ENCODE peak calls at places on chromosomes 11 and 22, in six cellular contexts. H is PC-3, T is HCT116, O is GM23248, W is SK-N-SH, D is MM.1S. S is an unnamed sample.

GRCh38 chr11:129192150-129192549 is at the start of gene ARHGAP32:
- DNase-seq in W (peak; percentile 21), O (no peak), H (peak; percentile 33), T (no peak), D (no peak), S (no peak)

GRCh38 chr22:40178417-40179409 is 988 bp downstream of the TNRC6B start:
- DNase-seq in T (no peak), W (peak; percentile 16), H (peak; percentile 20), D (peak; percentile 62), O (peak; percentile 71), S (peak; percentile 92)

GRCh38 chr22:24128631-24129601 is 52.4 kb upstream of the SUSD2 start:
- DNase-seq in T (no peak), H (no peak), O (no peak), W (no peak), D (no peak), S (no peak)

GRCh38 chr22:20319041-20319744 is 667 bp downstream of the DGCR6L start:
- DNase-seq in O (peak; percentile 59), W (peak; percentile 43), H (no peak), D (peak; percentile 32), T (no peak), S (peak; percentile 47)

GRCh38 chr11:15654397-15654915 is 539.7 kb downstream of the INSC start:
- DNase-seq in T (no peak), W (no peak), H (no peak), D (no peak), O (no peak), S (no peak)

GRCh38 chr11:46332568-46333128 is 14.6 kb upstream of the DGKZ start:
- DNase-seq in O (peak; percentile 23), W (peak; percentile 80), T (no peak), H (no peak), D (no peak), S (no peak)

GRCh38 chr11:71237853-71238252 is 14.5 kb downstream of the SHANK2 start:
- DNase-seq in W (peak; percentile 12), O (no peak), D (no peak), H (no peak), T (no peak), S (no peak)

GRCh38 chr11:76799061-76799804 is 16.1 kb downstream of the TSKU start:
- DNase-seq in O (peak; percentile 88), T (no peak), D (peak; percentile 73), H (peak; percentile 81), W (peak; percentile 97), S (peak; percentile 85)

GRCh38 chr11:99739464-99740089 is 718.8 kb downstream of the CNTN5 start:
- DNase-seq in D (peak; percentile 30), H (peak; percentile 76), T (no peak), O (peak; percentile 31), W (peak; percentile 51), S (peak; percentile 86)

GRCh38 chr22:23565288-23565941 is 14.7 kb downstream of the IGLL1 start:
- DNase-seq in W (peak; percentile 67), H (no peak), T (peak; percentile 4), D (no peak), O (no peak), S (peak; percentile 68)

GRCh38 chr22:23176645-23177027 is 3.7 kb upstream of the BCR start:
- DNase-seq in T (no peak), W (no peak), D (peak; percentile 84), O (no peak), H (no peak), S (no peak)

GRCh38 chr22:40033586-40034380 is 39.0 kb downstream of the FAM83F start:
- DNase-seq in O (no peak), H (no peak), T (no peak), W (no peak), D (no peak), S (no peak)

GRCh38 chr11:126790550-126790981 is 210.0 kb downstream of the KIRREL3 start:
- DNase-seq in O (peak; percentile 97), H (peak; percentile 33), W (no peak), D (no peak), T (no peak), S (no peak)

GRCh38 chr11:95076416-95076815 is 9.7 kb downstream of the SRSF8 start:
- DNase-seq in D (peak; percentile 30), T (no peak), H (peak; percentile 66), O (peak; percentile 35), W (no peak), S (no peak)

GRCh38 chr22:47663615-47664605 is 901.5 kb downstream of the TBC1D22A start:
- DNase-seq in T (no peak), O (no peak), W (no peak), D (no peak), H (no peak), S (no peak)

GRCh38 chr11:110044226-110044968 is 48.8 kb upstream of the ZC3H12C start:
- DNase-seq in H (no peak), W (no peak), O (no peak), D (no peak), T (no peak), S (no peak)

GRCh38 chr11:36333897-36334296 is 37.8 kb downstream of the PRR5L start:
- DNase-seq in T (peak; percentile 44), H (peak; percentile 40), O (peak; percentile 76), D (peak; percentile 12), W (peak; percentile 36), S (peak; percentile 78)

GRCh38 chr11:125236072-125236825 is 71.7 kb downstream of the PKNOX2 start:
- DNase-seq in H (no peak), D (no peak), O (no peak), W (no peak), T (no peak), S (no peak)

GRCh38 chr11:19242184-19242932 is 1.6 kb upstream of the E2F8 start:
- DNase-seq in O (peak; percentile 58), W (no peak), D (no peak), T (no peak), H (no peak), S (no peak)

GRCh38 chr11:132898021-132898420 is 634.3 kb downstream of the OPCML start:
- DNase-seq in D (no peak), T (no peak), O (no peak), H (no peak), W (no peak), S (no peak)
- H3K9me2 ChIP-seq in D (no peaks in the 10 kb centered on the region), T (no peaks in the 10 kb centered on the region), O (no peaks in the 10 kb centered on the region), H (no peaks in the 10 kb centered on the region), W (no peaks in the 10 kb centered on the region), S (no peaks in the 10 kb centered on the region)

GRCh38 chr22:22148905-22149304 is 95.7 kb upstream of the VPREB1 start:
- DNase-seq in T (no peak), D (no peak), W (no peak), H (no peak), O (no peak), S (no peak)
- H2AFZ ChIP-seq in T (no peak overlapping the region), D (no peak overlapping the region), W (no peak overlapping the region), H (no peak overlapping the region), O (no peak overlapping the region), S (no peak overlapping the region)

GRCh38 chr22:45516923-45517675 is 14.4 kb downstream of the FBLN1 start:
- DNase-seq in D (no peak), O (peak; percentile 82), H (no peak), T (no peak), W (no peak), S (no peak)
- H3K9ac ChIP-seq in D (no peak overlapping the region), O (peak overlapping the region; percentile 10), H (no peak overlapping the region), T (no peak overlapping the region), W (no peak overlapping the region), S (no peak overlapping the region)

DNA sequence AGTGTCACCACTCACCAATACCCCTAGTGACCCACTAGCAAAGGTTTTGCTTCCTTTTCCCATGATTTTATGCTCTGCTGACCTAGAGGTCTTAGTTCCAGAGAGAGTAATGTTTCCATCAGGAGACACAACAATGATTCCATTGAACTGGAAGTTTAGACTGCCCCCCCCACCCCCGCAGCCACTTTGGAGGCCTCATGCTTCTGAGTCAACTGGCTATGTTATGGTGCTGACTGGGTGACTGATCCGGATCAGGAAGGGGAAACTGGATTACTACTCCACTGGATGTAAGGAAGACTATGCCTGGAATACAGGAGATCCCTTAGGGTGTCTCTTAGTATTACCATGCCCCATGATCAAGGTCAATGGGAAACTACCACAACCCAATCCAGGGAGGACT is 633.6 kb downstream of the OPCML start:
- DNase-seq in T (no peak), W (no peak), D (no peak), O (no peak), H (no peak), S (no peak)
- H3K9me2 ChIP-seq in T (no peaks in the 10 kb centered on the region), W (no peaks in the 10 kb centered on the region), D (no peaks in the 10 kb centered on the region), O (no peaks in the 10 kb centered on the region), H (no peaks in the 10 kb centered on the region), S (no peaks in the 10 kb centered on the region)

DNA sequence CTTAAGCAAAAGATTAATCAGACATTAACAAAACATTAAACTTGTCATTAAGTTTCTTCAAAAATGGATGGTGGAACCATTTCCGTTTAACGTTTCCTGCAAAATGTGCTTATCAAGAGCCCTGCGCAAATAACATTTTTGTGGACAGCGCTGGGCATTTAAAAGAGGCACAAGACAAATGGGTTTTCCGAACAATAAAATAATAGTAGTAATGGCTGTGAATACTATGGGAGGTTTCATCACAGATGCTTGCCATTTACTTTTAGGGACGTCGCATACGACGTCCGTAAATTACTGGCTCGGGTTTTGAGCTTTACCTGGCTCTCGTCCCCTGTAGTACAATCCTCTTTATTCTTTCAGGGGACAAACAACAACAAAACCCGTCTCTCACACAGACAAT is 1.0 kb downstream of the NPAT start:
- DNase-seq in T (no peak), W (no peak), H (peak; percentile 29), O (peak; percentile 62), D (no peak), S (peak; percentile 74)
- H2AFZ ChIP-seq in T (no peak overlapping the region), W (peak overlapping the region; percentile 77), H (peak overlapping the region; percentile 90), O (peak overlapping the region; percentile 89), D (peak overlapping the region; percentile 75), S (no peak overlapping the region)

DNA sequence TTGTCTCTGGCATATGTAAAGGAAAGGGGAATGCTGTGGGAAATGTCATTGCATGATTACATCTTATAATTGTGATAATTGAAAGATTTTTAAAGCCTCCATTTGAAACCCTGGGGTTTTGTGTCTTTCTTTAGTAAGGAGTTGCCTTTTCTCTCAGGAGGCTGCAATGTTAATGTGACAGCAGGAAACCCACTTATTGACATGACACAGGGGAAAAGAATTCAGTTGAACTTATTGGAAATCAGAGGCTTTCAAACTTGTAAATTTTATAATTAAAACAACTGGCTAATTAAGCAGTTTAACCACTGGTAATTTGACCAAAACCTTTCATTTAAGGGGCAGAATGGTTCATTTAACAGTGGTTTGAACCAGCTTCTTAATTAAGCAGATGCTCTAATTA is 31.2 kb downstream of the MRPL48 start:
- DNase-seq in T (no peak), O (peak; percentile 36), D (no peak), W (peak; percentile 19), H (no peak), S (no peak)
- H3K9ac ChIP-seq in T (no peak overlapping the region), O (no peak overlapping the region), D (no peak overlapping the region), W (no peak overlapping the region), H (no peak overlapping the region), S (no peak overlapping the region)

DNA sequence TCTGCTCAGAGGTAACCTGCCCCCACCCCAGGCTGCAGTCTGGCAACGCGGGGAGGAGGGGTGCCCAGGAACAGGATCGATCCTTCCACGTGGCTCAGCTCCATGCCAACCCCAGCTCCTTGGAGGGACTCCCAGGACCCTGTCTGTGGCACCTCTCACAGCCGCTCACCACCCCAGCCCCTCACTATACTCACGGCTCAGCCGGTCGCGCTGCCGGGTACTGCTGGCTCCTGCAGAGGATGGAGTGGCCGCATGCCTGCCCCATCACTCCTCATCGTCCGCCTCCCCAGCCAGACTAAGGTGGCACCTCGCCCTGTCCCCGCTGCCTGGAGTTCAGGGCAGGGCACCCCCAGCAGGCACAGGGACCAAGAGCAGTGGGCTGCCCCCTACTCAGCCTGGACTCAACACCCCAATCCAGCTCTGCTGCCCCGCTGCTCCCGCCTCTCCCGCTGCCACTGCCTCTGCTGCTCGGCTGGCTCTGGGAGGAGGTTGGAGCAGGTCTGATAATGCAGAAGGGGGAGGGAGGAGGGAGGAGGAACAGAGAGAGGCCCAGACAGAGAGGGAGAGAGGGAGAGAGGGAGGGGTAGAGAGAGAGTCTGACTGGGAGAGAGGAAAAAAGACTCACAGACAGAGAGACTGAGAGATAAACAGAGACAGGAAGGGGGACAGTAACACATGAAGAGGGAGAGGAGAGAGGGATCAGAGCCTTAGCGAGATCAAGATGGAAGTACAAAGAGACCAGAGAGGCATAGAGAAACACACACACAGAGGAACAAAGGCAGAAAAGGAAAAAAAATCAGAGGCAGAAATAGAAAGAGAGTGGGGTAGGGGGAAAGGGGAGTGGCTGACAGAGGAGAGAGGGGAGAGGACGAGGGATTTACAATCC is at the start of gene PDE2A:
- DNase-seq in W (peak; percentile 86), T (no peak), O (no peak), D (no peak), H (no peak), S (no peak)
- H3K9me2 ChIP-seq in W (no peaks in the 10 kb centered on the region), T (no peaks in the 10 kb centered on the region), O (no peaks in the 10 kb centered on the region), D (no peaks in the 10 kb centered on the region), H (no peaks in the 10 kb centered on the region), S (no peaks in the 10 kb centered on the region)